ENCODE peak calls at places on chromosomes 1 and 21, in seven cellular contexts. E, U, O, Z, X, R and V are unnamed samples.

GRCh38 chr1:78493456-78493855 is 2.7 kb downstream of the PTGFR start:
- DNase-seq in E (no peak), U (no peak), O (no peak), Z (no peak), X (no peak), R (no peak), V (no peak)

GRCh38 chr1:214558002-214558770 is 6.8 kb upstream of the PTPN14 start:
- DNase-seq in E (no peak), U (no peak), O (no peak), Z (no peak), X (no peak), R (no peak), V (no peak)

GRCh38 chr1:228911225-228911624 is 175.9 kb downstream of the RHOU start:
- DNase-seq in E (no peak), U (no peak), O (peak; percentile 44), Z (no peak), X (no peak), R (peak; percentile 47), V (no peak)

GRCh38 chr21:31781737-31782136 is 49.8 kb upstream of the SCAF4 start:
- DNase-seq in E (no peak), U (no peak), O (no peak), Z (no peak), X (no peak), R (no peak), V (no peak)

GRCh38 chr1:30522031-30523004 is 201.1 kb downstream of the MATN1 start:
- DNase-seq in E (no peak), U (no peak), O (peak; percentile 76), Z (no peak), X (no peak), R (peak; percentile 42), V (no peak)

GRCh38 chr1:74474585-74474984 is 37.8 kb downstream of the LRRC53 start:
- DNase-seq in E (no peak), U (no peak), O (no peak), Z (no peak), X (no peak), R (no peak), V (no peak)

GRCh38 chr1:116382321-116382720 is 9.3 kb downstream of the ATP1A1 start:
- DNase-seq in E (no peak), U (peak; percentile 27), O (no peak), Z (no peak), X (no peak), R (no peak), V (no peak)

GRCh38 chr1:201310251-201310985 is 27.1 kb downstream of the PKP1 start:
- DNase-seq in E (no peak), U (no peak), O (no peak), Z (no peak), X (no peak), R (no peak), V (no peak)

GRCh38 chr1:75423616-75424015 is 187.3 kb downstream of the SLC44A5 start:
- DNase-seq in E (no peak), U (no peak), O (no peak), Z (no peak), X (no peak), R (no peak), V (no peak)

GRCh38 chr1:184649500-184649899 is 105.2 kb downstream of the EDEM3 start:
- DNase-seq in E (peak; percentile 76), U (no peak), O (peak; percentile 34), Z (no peak), X (no peak), R (no peak), V (no peak)

GRCh38 chr1:39178541-39179431 is 25.7 kb upstream of the MACF1 start:
- DNase-seq in E (no peak), U (no peak), O (no peak), Z (no peak), X (no peak), R (no peak), V (no peak)

GRCh38 chr1:23779826-23780371 is 1.7 kb downstream of the PITHD1 start:
- DNase-seq in E (no peak), U (no peak), O (no peak), Z (no peak), X (no peak), R (no peak), V (no peak)

GRCh38 chr1:30414851-30415165 is 308.6 kb downstream of the MATN1 start:
- DNase-seq in E (peak; percentile 9), U (no peak), O (peak; percentile 44), Z (no peak), X (no peak), R (no peak), V (no peak)

GRCh38 chr1:172273668-172274396 is 146.7 kb upstream of the C1orf105 start:
- DNase-seq in E (no peak), U (no peak), O (no peak), Z (no peak), X (no peak), R (no peak), V (no peak)

GRCh38 chr21:33844104-33844889 is 71.3 kb downstream of the ATP5PO start:
- DNase-seq in E (no peak), U (no peak), O (no peak), Z (no peak), X (no peak), R (no peak), V (no peak)

GRCh38 chr1:165257969-165258459 is 98.5 kb downstream of the LMX1A start:
- DNase-seq in E (peak; percentile 57), U (peak; percentile 54), O (no peak), Z (no peak), X (peak; percentile 6), R (peak; percentile 96), V (peak; percentile 58)

GRCh38 chr1:53715478-53715877 is 23.5 kb downstream of the GLIS1 start:
- DNase-seq in E (peak; percentile 52), U (peak; percentile 24), O (no peak), Z (no peak), X (no peak), R (peak; percentile 93), V (no peak)

GRCh38 chr1:223136086-223136485 is 7.0 kb downstream of the TLR5 start:
- DNase-seq in E (no peak), U (no peak), O (no peak), Z (no peak), X (no peak), R (peak; percentile 78), V (no peak)

GRCh38 chr1:183634429-183635065 is 1.0 kb downstream of the ARPC5 start:
- DNase-seq in E (no peak), U (no peak), O (no peak), Z (no peak), X (no peak), R (no peak), V (no peak)

GRCh38 chr1:26771643-26772321 is 16.0 kb upstream of the PIGV start:
- DNase-seq in E (peak; percentile 49), U (no peak), O (no peak), Z (no peak), X (no peak), R (no peak), V (no peak)